ENCODE peak calls at places on chromosomes 16 and 17, in nine cellular contexts. Z is lower leg skin, L is adrenal gland, B is body of pancreas, P is Peyer's patch, W is heart left ventricle, M is tibial nerve, F is GM12891, J is HCT116. K is an unnamed sample.

GRCh38 chr17:20086416-20087074 is 77.4 kb downstream of the SPECC1 start:
- DNase-seq in F (no peak), P (no peak), W (no peak), J (no peak), M (no peak), Z (no peak), B (no peak), L (no peak), K (no peak)

GRCh38 chr16:1533443-1533951 is at the start of gene TMEM204:
- DNase-seq in J (no peak), M (peak), P (no peak), L (no peak), W (peak), B (peak), Z (peak), F (peak), K (no peak)

GRCh38 chr17:64281962-64282752 is 19.1 kb upstream of the TEX2 start:
- DNase-seq in J (peak), P (no peak), M (peak), F (peak), Z (no peak), B (peak), W (peak), L (peak), K (peak)

GRCh38 chr17:66426397-66427033 is 124.1 kb downstream of the PRKCA start:
- DNase-seq in P (no peak), B (no peak), M (no peak), W (no peak), L (no peak), J (peak), F (no peak), Z (no peak), K (no peak)

GRCh38 chr17:35315283-35315682 is 58.1 kb downstream of the SLFN11 start:
- DNase-seq in W (peak), J (no peak), M (peak), Z (no peak), B (no peak), F (no peak), P (no peak), L (no peak), K (no peak)

GRCh38 chr16:68644715-68645493 is at the start of gene CDH3:
- DNase-seq in L (no peak), M (no peak), F (peak), Z (peak), P (peak), J (peak), W (no peak), B (peak), K (no peak)

GRCh38 chr17:2874211-2874686 is 78.0 kb downstream of the RAP1GAP2 start:
- DNase-seq in L (no peak), W (no peak), B (peak), F (no peak), Z (no peak), J (no peak), P (no peak), M (no peak), K (no peak)

GRCh38 chr17:61981323-61981722 is 53.5 kb upstream of the INTS2 start:
- DNase-seq in J (no peak), W (no peak), Z (no peak), F (no peak), L (no peak), M (no peak), P (no peak), B (no peak), K (no peak)

GRCh38 chr16:1184156-1184868 is 31.4 kb downstream of the CACNA1H start:
- DNase-seq in Z (no peak), L (no peak), F (no peak), P (no peak), W (no peak), J (no peak), M (no peak), B (no peak), K (no peak)

GRCh38 chr16:30052671-30053372 is 12.7 kb upstream of the ALDOA start:
- DNase-seq in Z (peak), B (peak), M (peak), J (peak), W (peak), F (peak), L (peak), P (peak), K (peak)
- TF ChIP-seq POLR2A in Z (no peak), B (peak), M (no peak), J (no peak), W (no peak), F (no peak), L (no peak), P (no peak), K (peak)

GRCh38 chr17:1731194-1731506 is 6.6 kb downstream of the WDR81 start:
- DNase-seq in B (no peak), W (no peak), Z (no peak), P (no peak), M (no peak), F (no peak), J (no peak), L (no peak), K (no peak)
- TF ChIP-seq POLR2A in B (no peak), W (no peak), Z (no peak), P (no peak), M (no peak), F (no peak), J (no peak), L (no peak), K (no peak)

DNA sequence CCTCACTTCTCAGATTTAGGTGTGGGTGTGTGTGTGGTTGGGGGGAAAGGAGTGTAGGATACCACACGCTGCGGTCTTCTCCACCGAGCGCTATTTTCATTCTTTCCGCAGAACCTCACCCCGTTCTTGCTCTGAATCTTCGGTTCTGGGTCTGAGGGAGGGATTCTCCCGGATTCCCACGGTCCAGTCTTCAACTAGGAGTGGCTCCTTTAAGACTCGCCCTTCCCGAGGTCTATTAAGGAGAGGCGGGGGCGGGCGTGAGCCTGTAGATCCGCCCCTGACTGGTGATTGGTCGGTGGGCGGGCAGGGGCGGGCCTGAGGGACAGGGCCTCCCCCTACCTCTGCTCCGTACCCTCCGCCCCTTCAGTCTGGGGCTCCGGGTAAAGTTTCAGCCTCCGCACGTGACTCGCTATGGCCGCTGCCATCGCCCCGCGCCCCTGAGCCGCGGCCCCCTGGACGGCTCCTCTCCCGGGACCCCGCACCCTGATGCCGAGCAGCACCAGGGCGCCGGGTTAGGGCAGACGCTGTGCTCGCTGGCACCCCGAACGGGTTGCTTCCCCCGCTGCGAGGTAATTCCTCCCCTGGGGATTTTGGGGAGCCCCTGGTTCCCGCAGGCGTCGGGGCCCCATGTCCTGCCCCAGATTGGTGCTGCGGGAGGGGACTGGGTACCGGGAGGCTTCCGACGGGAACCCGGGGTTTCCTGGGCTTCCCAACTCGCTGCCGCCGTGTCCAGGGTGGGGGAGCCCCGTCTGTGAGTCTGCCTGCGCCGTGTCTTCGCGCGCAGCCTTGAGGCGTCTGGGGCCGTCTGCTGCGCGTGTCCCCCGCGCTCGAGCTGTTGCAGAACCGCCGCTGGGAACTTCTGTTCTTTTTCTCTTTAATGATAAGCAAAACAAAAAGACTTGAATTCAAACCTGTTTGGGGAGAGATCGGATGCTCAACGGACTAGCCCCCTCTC is 9.2 kb downstream of the RARA start:
- DNase-seq in F (peak), B (peak), L (peak), M (peak), J (peak), P (peak), Z (peak), W (peak), K (peak)
- TF ChIP-seq POLR2A in F (no peak), B (peak), L (peak), M (peak), J (no peak), P (peak), Z (no peak), W (peak), K (peak)

DNA sequence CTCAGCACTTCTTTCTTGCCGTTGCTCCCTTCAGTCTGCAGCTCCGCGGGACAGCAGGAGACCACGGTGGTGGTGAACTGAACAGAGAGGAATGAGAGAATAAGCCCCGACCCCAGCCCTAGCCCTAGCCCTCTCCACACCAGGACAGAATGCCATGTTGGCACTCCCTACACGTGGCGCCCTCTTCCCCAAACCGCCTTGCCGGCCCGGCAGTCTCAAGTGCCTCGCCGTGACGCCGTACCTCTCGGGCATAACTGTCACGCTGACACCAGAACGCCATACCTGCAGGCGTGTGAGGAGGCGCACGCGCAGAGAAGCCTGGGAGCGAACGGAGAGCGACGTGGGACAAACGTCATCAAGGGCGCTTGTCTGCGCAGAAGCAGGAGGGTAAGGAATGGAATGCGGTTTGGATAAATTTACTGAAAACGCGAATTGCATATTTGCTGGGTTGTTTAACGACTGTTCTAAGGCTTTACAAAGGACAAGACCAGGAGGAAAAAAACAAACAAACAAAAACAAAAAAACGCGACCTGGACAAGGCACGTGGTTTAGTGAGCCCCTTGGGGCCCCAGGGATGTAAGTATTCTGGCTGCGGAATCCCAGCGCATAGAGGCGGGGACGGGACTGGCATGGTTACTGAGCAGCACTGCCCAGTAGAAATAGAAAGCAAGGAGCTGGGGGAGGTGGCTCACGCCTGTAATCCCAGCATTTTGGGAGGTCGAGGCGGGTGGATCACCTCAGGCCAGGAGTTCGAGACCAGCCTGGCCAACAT is at the start of gene AARSD1:
- DNase-seq in P (peak), B (peak), F (peak), Z (peak), J (peak), W (peak), M (peak), L (peak), K (peak)
- TF ChIP-seq POLR2A in P (peak), B (peak), F (peak), Z (peak), J (peak), W (peak), M (peak), L (peak), K (peak)

GRCh38 chr16:84186685-84187437 is at the start of gene TAF1C:
- DNase-seq in M (peak), J (peak), F (peak), B (peak), L (peak), P (peak), Z (peak), W (peak), K (peak)
- TF ChIP-seq POLR2A in M (no peak), J (peak), F (peak), B (peak), L (peak), P (peak), Z (no peak), W (peak), K (peak)

GRCh38 chr17:81402530-81402941 is 7.3 kb downstream of the BAHCC1 start:
- DNase-seq in P (no peak), L (no peak), J (no peak), M (no peak), W (peak), Z (no peak), F (no peak), B (no peak), K (no peak)

GRCh38 chr17:81403040-81403467 is 7.8 kb downstream of the BAHCC1 start:
- DNase-seq in F (no peak), M (no peak), B (no peak), W (no peak), L (no peak), Z (no peak), J (no peak), P (no peak), K (no peak)

GRCh38 chr17:81400939-81401726 is 5.9 kb downstream of the BAHCC1 start:
- DNase-seq in W (peak), P (no peak), F (no peak), L (no peak), Z (no peak), B (no peak), M (no peak), J (no peak), K (no peak)

GRCh38 chr17:81400154-81400938 is 5.1 kb downstream of the BAHCC1 start:
- DNase-seq in B (no peak), J (no peak), Z (no peak), L (no peak), W (peak), F (no peak), M (no peak), P (peak), K (no peak)

DNA sequence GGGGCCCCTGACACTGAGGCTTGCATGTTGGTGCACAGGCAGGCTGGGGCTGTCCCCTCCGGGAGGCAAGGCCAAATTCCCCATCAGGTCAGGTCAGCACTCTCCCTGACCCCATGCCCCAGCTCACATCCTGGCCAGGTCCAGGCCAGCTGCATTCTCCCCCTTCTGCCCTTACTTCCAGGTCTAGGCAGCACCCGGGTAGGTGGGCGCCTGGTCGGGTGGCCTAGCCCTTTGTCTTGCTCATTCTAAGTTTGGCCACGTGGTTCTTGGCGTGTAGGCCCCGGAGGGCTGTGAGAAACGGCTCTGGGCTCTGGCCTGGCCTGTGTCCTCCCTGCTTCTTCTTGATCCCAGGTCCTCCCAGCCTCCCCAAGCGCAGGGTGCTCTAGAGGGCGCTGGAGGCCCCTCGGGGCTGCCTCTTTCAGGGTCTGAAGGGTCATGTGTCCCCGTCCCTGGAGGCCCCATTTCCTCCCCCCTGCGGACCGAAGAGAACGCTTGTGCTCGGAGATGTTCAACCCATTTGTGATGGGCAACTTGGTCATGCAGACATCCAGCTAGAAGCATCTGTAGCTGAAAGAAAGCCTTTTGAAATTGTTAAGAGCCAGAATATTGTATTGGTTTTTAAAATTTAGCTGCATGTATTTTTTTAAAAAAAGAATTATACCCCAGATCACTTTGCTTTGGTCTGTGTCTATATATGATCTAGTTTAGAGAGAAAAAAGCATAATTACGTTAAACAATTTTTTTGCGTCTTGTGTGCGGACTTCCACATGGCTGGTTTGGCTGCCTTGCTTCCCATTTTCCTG is 6.7 kb downstream of the BAHCC1 start:
- DNase-seq in M (no peak), Z (no peak), B (no peak), W (peak), J (no peak), F (no peak), L (no peak), P (peak), K (no peak)
- TF ChIP-seq POLR2A in M (no peak), Z (no peak), B (no peak), W (no peak), J (no peak), F (no peak), L (no peak), P (no peak), K (no peak)